ENCODE peak calls at places on chromosomes 5 and 9, in ten cellular contexts. D is left lung, F is astrocyte of the cerebellum, O is fibroblast of lung, E is B cell, C is astrocyte of the spinal cord, P is kidney, K is WTC11, G is glutamatergic neuron, X is prostate gland. V is an unnamed sample.

GRCh38 chr5:32812399-32812798 is 101.3 kb downstream of the NPR3 start:
- DNase-seq in K (no peak), F (no peak), C (no peak), D (no peak), G (no peak), P (no peak), O (no peak), E (no peak), X (no peak), V (no peak)

GRCh38 chr5:91257301-91257700 is 125.8 kb downstream of the ARRDC3 start:
- DNase-seq in K (no peak), C (no peak), X (no peak), P (no peak), D (no peak), E (no peak), G (no peak), O (no peak), F (peak), V (no peak)

GRCh38 chr5:138542120-138542955 is 698 bp downstream of the ETF1 start:
- DNase-seq in P (no peak), C (no peak), E (no peak), K (no peak), G (no peak), F (no peak), D (no peak), O (peak), X (no peak), V (no peak)

GRCh38 chr5:45205403-45205961 is 396.7 kb downstream of the MRPS30 start:
- DNase-seq in O (no peak), E (no peak), P (no peak), K (peak), X (no peak), C (no peak), F (no peak), G (no peak), D (no peak), V (no peak)

GRCh38 chr5:75640395-75640794 is 29.1 kb downstream of the ANKDD1B start:
- DNase-seq in E (no peak), C (peak), X (no peak), K (no peak), D (no peak), P (no peak), O (peak), G (no peak), F (peak), V (no peak)

GRCh38 chr5:133687212-133688051 is 75.1 kb upstream of the FSTL4 start:
- DNase-seq in K (no peak), X (no peak), P (no peak), F (no peak), D (no peak), C (no peak), G (no peak), E (no peak), O (no peak), V (no peak)

GRCh38 chr5:41708604-41708940 is 161.7 kb downstream of the OXCT1 start:
- DNase-seq in E (no peak), C (no peak), O (no peak), P (no peak), X (no peak), D (no peak), K (peak), F (no peak), G (no peak), V (no peak)

GRCh38 chr5:28219539-28219938 is 1181.2 kb upstream of the CDH9 start:
- DNase-seq in O (no peak), P (no peak), D (no peak), G (no peak), K (no peak), E (no peak), F (no peak), C (no peak), X (no peak), V (no peak)

GRCh38 chr9:76687861-76688374 is 76.3 kb upstream of the PCA3 start:
- DNase-seq in G (no peak), D (no peak), K (no peak), P (no peak), O (peak), X (no peak), E (no peak), C (peak), F (peak), V (no peak)

GRCh38 chr9:126397056-126397455 is 70.4 kb downstream of the MVB12B start:
- DNase-seq in P (no peak), E (peak), C (no peak), G (no peak), F (no peak), D (no peak), O (no peak), X (no peak), K (no peak), V (peak)

GRCh38 chr9:134557331-134557730 is 84.3 kb upstream of the COL5A1 start:
- DNase-seq in E (no peak), K (no peak), C (no peak), F (no peak), D (no peak), O (no peak), P (peak), G (no peak), X (no peak), V (no peak)

GRCh38 chr5:3601929-3602712 is 6.5 kb downstream of the IRX1 start:
- DNase-seq in X (no peak), F (no peak), E (no peak), D (no peak), G (peak), O (peak), C (peak), P (no peak), K (peak), V (peak)

GRCh38 chr5:107739661-107740060 is 68.9 kb upstream of the EFNA5 start:
- DNase-seq in E (no peak), F (no peak), G (no peak), D (no peak), X (no peak), O (peak), P (no peak), K (no peak), C (no peak), V (no peak)

GRCh38 chr5:127916875-127917573 is 166.5 kb upstream of the SLC12A2 start:
- DNase-seq in O (no peak), D (no peak), E (no peak), F (no peak), X (no peak), P (no peak), G (no peak), K (no peak), C (no peak), V (no peak)

GRCh38 chr5:58262226-58262625 is 197.7 kb downstream of the PLK2 start:
- DNase-seq in G (no peak), X (no peak), O (peak), D (no peak), K (no peak), P (no peak), E (no peak), C (no peak), F (no peak), V (no peak)

GRCh38 chr9:73023025-73023541 is 70.2 kb upstream of the ALDH1A1 start:
- DNase-seq in O (peak), P (no peak), D (no peak), C (peak), K (peak), F (peak), X (peak), G (peak), E (peak), V (peak)

GRCh38 chr9:90296539-90296938 is 346.1 kb downstream of the DIRAS2 start:
- DNase-seq in F (no peak), O (no peak), D (no peak), X (no peak), E (no peak), G (peak), C (no peak), K (no peak), P (no peak), V (no peak)

GRCh38 chr9:90306118-90306517 is 336.5 kb downstream of the DIRAS2 start:
- DNase-seq in F (no peak), K (no peak), O (no peak), X (no peak), G (no peak), C (no peak), P (no peak), E (no peak), D (peak), V (no peak)

GRCh38 chr9:90299963-90300362 is 342.7 kb downstream of the DIRAS2 start:
- DNase-seq in G (no peak), P (no peak), K (no peak), C (no peak), O (no peak), E (no peak), D (no peak), F (no peak), X (no peak), V (no peak)

GRCh38 chr9:90303653-90304052 is 339.0 kb downstream of the DIRAS2 start:
- DNase-seq in X (no peak), G (no peak), F (no peak), C (no peak), D (no peak), E (no peak), K (no peak), O (no peak), P (no peak), V (no peak)

GRCh38 chr9:90300901-90301688 is 341.5 kb downstream of the DIRAS2 start:
- DNase-seq in G (peak), D (no peak), X (no peak), C (peak), K (no peak), P (no peak), F (peak), O (peak), E (no peak), V (no peak)
- TF ChIP-seq CTCF in G (no peak), D (no peak), X (no peak), C (peak), K (no peak), P (no peak), F (peak), O (no peak), E (no peak), V (no peak)

GRCh38 chr9:133305731-133306130 is 30.3 kb downstream of the SURF6 start:
- DNase-seq in K (no peak), C (no peak), G (no peak), E (no peak), D (no peak), O (no peak), P (no peak), F (no peak), X (no peak), V (no peak)

GRCh38 chr9:133304477-133305377 is 29.7 kb upstream of the ABO start:
- DNase-seq in X (no peak), F (no peak), C (no peak), D (peak), O (no peak), P (peak), K (no peak), G (no peak), E (no peak), V (no peak)

GRCh38 chr9:133307271-133307670 is 28.7 kb downstream of the SURF6 start:
- DNase-seq in E (no peak), P (no peak), D (peak), G (no peak), X (no peak), K (no peak), C (no peak), O (no peak), F (no peak), V (no peak)

GRCh38 chr9:133306242-133307194 is 29.5 kb downstream of the SURF6 start:
- DNase-seq in D (peak), G (no peak), C (peak), O (no peak), X (no peak), P (peak), E (no peak), F (no peak), K (no peak), V (no peak)

GRCh38 chr9:133309608-133310007 is 26.4 kb downstream of the SURF6 start:
- DNase-seq in G (no peak), K (no peak), X (no peak), D (no peak), O (no peak), F (no peak), E (no peak), P (no peak), C (no peak), V (no peak)
- TF ChIP-seq CTCF in G (no peak), K (no peak), X (no peak), D (no peak), O (no peak), F (no peak), E (no peak), P (no peak), C (no peak), V (no peak)

GRCh38 chr5:174344335-174344734 is 298.8 kb downstream of the NSG2 start:
- DNase-seq in F (no peak), P (no peak), O (no peak), D (no peak), G (no peak), X (no peak), K (no peak), C (no peak), E (no peak), V (no peak)
- TF ChIP-seq CTCF in F (no peak), P (no peak), O (no peak), D (no peak), G (no peak), X (no peak), K (no peak), C (no peak), E (no peak), V (no peak)

GRCh38 chr5:125412561-125413535 is 666.4 kb upstream of the ZNF608 start:
- DNase-seq in P (peak), C (peak), E (peak), D (peak), K (peak), X (peak), F (peak), G (peak), O (peak), V (peak)
- TF ChIP-seq CTCF in P (peak), C (peak), E (no peak), D (no peak), K (no peak), X (no peak), F (peak), G (no peak), O (peak), V (peak)

V was measured in GM13977.